ENCODE peak calls at places on chromosomes 16 and 17, in six cellular contexts. P is IMR-90, Z is ovary, U is heart left ventricle, X is adrenal gland, R is GM12892. F is an unnamed sample.
A peak's percentile ranks its signal among the peaks of the same experiment; 100 is the strongest.

GRCh38 chr16:68100504-68100903 is 15.3 kb downstream of the NFATC3 start:
- DNase-seq in P (no peak), Z (no peak), U (no peak), X (no peak), R (no peak), F (no peak)

GRCh38 chr17:77420804-77421634 is 280.2 kb downstream of the SEC14L1 start:
- DNase-seq in P (peak; percentile 93), Z (peak; percentile 78), U (peak; percentile 68), X (no peak), R (no peak), F (peak; percentile 69)

GRCh38 chr17:64131606-64132270 is 1.8 kb upstream of the ERN1 start:
- DNase-seq in P (no peak), Z (no peak), U (no peak), X (no peak), R (no peak), F (no peak)

GRCh38 chr16:65658339-65659275 is 536.7 kb upstream of the CDH11 start:
- DNase-seq in P (peak; percentile 86), Z (no peak), U (no peak), X (peak; percentile 58), R (no peak), F (no peak)

GRCh38 chr16:3520398-3520797 is 19.6 kb downstream of the CLUAP1 start:
- DNase-seq in P (peak; percentile 62), Z (no peak), U (no peak), X (no peak), R (no peak), F (no peak)

GRCh38 chr17:77734371-77735050 is 224.0 kb upstream of the TNRC6C start:
- DNase-seq in P (peak; percentile 16), Z (peak; percentile 77), U (peak; percentile 96), X (peak; percentile 86), R (no peak), F (no peak)

GRCh38 chr16:68235882-68236803 is at the start of gene ESRP2:
- DNase-seq in P (no peak), Z (peak; percentile 74), U (no peak), X (peak; percentile 67), R (no peak), F (peak; percentile 94)

GRCh38 chr17:36705651-36706436 is 104.5 kb downstream of the MRM1 start:
- DNase-seq in P (peak; percentile 4), Z (no peak), U (no peak), X (peak; percentile 68), R (peak; percentile 38), F (peak; percentile 68)

GRCh38 chr16:61313931-61314330 is 722.3 kb downstream of the CDH8 start:
- DNase-seq in P (no peak), Z (no peak), U (no peak), X (no peak), R (no peak), F (no peak)

GRCh38 chr16:12484987-12485386 is 318.7 kb downstream of the CPPED1 start:
- DNase-seq in P (no peak), Z (no peak), U (no peak), X (no peak), R (no peak), F (no peak)

GRCh38 chr16:3997231-3997841 is 116.8 kb upstream of the CREBBP start:
- DNase-seq in P (no peak), Z (no peak), U (no peak), X (no peak), R (no peak), F (no peak)

GRCh38 chr17:65055708-65056638 is 567 bp downstream of the GNA13 start:
- DNase-seq in P (peak; percentile 22), Z (peak; percentile 69), U (peak; percentile 66), X (peak; percentile 86), R (no peak), F (peak; percentile 68)

GRCh38 chr16:52252680-52253079 is 294.3 kb downstream of the TOX3 start:
- DNase-seq in P (no peak), Z (no peak), U (no peak), X (no peak), R (no peak), F (no peak)

GRCh38 chr16:3501783-3502400 is 1.1 kb downstream of the CLUAP1 start:
- DNase-seq in P (no peak), Z (peak; percentile 29), U (no peak), X (no peak), R (no peak), F (no peak)

GRCh38 chr17:48544356-48545021 is 420 bp downstream of the HOXB2 start:
- DNase-seq in P (peak; percentile 93), Z (peak; percentile 41), U (peak; percentile 87), X (peak; percentile 92), R (no peak), F (peak; percentile 72)

GRCh38 chr17:27236710-27237315 is 57.1 kb upstream of the WSB1 start:
- DNase-seq in P (peak; percentile 75), Z (peak; percentile 71), U (peak; percentile 64), X (peak; percentile 95), R (no peak), F (peak; percentile 95)

GRCh38 chr16:11224894-11225676 is 30.9 kb downstream of the SOCS1 start:
- DNase-seq in P (peak; percentile 28), Z (no peak), U (peak; percentile 49), X (peak; percentile 74), R (peak; percentile 96), F (peak; percentile 87)

GRCh38 chr17:48047113-48047740 is 932 bp upstream of the NFE2L1 start:
- DNase-seq in P (no peak), Z (no peak), U (no peak), X (no peak), R (no peak), F (no peak)

GRCh38 chr17:77453613-77454559 is 313.1 kb downstream of the SEC14L1 start:
- DNase-seq in P (no peak), Z (no peak), U (peak; percentile 57), X (no peak), R (no peak), F (peak; percentile 89)

GRCh38 chr17:49696233-49696761 is 11.5 kb downstream of the SLC35B1 start:
- DNase-seq in P (peak; percentile 17), Z (no peak), U (no peak), X (no peak), R (no peak), F (peak; percentile 73)

GRCh38 chr17:78788451-78788850 is 6.4 kb upstream of the CYTH1 start:
- DNase-seq in P (no peak), Z (peak; percentile 28), U (no peak), X (no peak), R (no peak), F (no peak)

GRCh38 chr17:80160536-80160935 is 9.3 kb upstream of the CARD14 start:
- DNase-seq in P (no peak), Z (no peak), U (no peak), X (no peak), R (no peak), F (no peak)

GRCh38 chr16:81639931-81640680 is 139.0 kb upstream of the PLCG2 start:
- DNase-seq in P (peak; percentile 11), Z (no peak), U (no peak), X (no peak), R (no peak), F (no peak)

GRCh38 chr17:16074423-16074822 is 74.8 kb downstream of the TTC19 start:
- DNase-seq in P (no peak), Z (no peak), U (no peak), X (no peak), R (no peak), F (no peak)

DNA sequence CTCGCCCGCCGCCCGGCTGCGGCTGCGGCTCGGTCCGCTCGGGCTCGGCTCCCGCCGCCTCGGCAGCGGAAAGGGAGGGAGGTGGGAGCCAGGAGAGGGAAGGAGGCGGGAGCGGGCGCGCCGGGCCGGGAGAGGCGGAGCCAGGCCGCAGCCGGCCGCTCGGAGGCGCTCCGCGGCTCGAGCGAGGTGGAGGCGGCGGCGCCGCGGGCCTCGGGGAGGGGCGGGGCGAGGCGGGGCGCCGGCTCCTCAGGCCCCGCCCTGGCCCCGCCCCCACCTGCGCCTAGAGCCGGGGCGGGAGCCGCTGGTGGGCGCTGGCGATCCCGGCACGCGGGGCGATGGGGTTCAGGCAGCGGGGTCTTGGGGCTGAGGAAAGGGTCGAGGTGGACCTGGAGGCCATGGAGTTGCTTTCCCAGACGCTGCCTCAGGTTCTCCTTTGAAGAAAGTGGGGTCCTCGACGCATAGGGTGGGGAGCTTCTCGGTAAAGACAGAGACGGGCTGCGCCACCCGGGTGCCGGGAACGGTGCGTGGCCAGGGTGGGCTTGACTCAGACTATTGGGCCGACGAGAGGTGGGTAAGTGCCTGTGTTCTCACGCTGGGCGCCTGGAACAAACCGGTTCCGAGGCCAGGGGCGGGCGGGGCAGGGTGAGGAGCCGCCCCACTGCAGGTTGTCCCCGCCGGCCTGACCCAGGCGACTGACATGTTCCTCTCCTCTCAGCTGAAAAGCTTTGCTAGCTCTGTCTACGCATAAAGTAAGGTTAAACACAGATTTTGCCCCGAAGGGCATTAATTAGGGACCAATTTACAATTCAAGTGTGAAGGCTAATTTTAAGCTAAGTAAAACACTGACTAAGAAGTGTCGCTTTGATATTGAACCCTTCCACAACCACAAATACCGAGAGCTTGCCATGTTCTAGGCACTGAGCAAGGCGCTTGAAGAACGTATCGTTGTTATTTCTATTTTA is at the start of gene CMTM4:
- DNase-seq in P (peak; percentile 80), Z (peak; percentile 91), U (peak; percentile 90), X (peak; percentile 89), R (peak; percentile 87), F (peak; percentile 91)
- TF ChIP-seq POLR2A in P (no peak), Z (no peak), U (no peak), X (peak; percentile 33), R (no peak), F (peak; percentile 38)

GRCh38 chr17:31546650-31547049 is 155.2 kb downstream of the RAB11FIP4 start:
- DNase-seq in P (no peak), Z (no peak), U (no peak), X (no peak), R (no peak), F (no peak)
- TF ChIP-seq POLR2A in P (no peak), Z (no peak), U (no peak), X (no peak), R (no peak), F (no peak)

GRCh38 chr17:297758-298157 is 54.8 kb downstream of the RPH3AL start:
- DNase-seq in P (no peak), Z (no peak), U (peak; percentile 23), X (no peak), R (no peak), F (no peak)
- TF ChIP-seq POLR2A in P (no peak), Z (no peak), U (no peak), X (no peak), R (no peak), F (no peak)

GRCh38 chr17:73192219-73192893 is 499 bp upstream of the COG1 start:
- DNase-seq in P (peak; percentile 65), Z (peak; percentile 84), U (peak; percentile 70), X (peak; percentile 78), R (peak; percentile 66), F (peak; percentile 57)
- TF ChIP-seq POLR2A in P (peak; percentile 46), Z (no peak), U (no peak), X (no peak), R (peak; percentile 65), F (no peak)

GRCh38 chr17:8062807-8063483 is 24.1 kb downstream of the ALOX15B start:
- DNase-seq in P (no peak), Z (no peak), U (no peak), X (no peak), R (no peak), F (no peak)
- TF ChIP-seq POLR2A in P (no peak), Z (no peak), U (no peak), X (no peak), R (no peak), F (no peak)